ENCODE peak calls at places on chromosomes 2 and 18, in ten cellular contexts. J, I, G, S, P, Q, O, V, C and F are unnamed samples.

GRCh38 chr2:96687266-96687665 is 44.7 kb downstream of the FER1L5 start:
- DNase-seq in J (no peak), I (no peak), G (no peak), S (peak; percentile 39), P (no peak), Q (no peak), O (no peak), V (no peak), C (no peak), F (no peak)

GRCh38 chr18:13581055-13581454 is 145.3 kb downstream of the FAM210A start:
- DNase-seq in J (no peak), I (no peak), G (no peak), S (no peak), P (no peak), Q (no peak), O (no peak), V (no peak), C (no peak), F (no peak)

GRCh38 chr18:26549486-26550435 is 1.4 kb upstream of the KCTD1 start:
- DNase-seq in J (peak; percentile 73), I (peak; percentile 78), G (peak; percentile 77), S (peak; percentile 89), P (peak; percentile 34), Q (peak; percentile 66), O (peak; percentile 61), V (no peak), C (peak; percentile 70), F (no peak)

GRCh38 chr2:206989306-206989705 is 50.0 kb downstream of the CPO start:
- DNase-seq in J (peak; percentile 25), I (peak; percentile 68), G (no peak), S (no peak), P (peak; percentile 30), Q (peak; percentile 44), O (peak; percentile 14), V (no peak), C (peak; percentile 64), F (no peak)

GRCh38 chr2:29006986-29007301 is 25.8 kb downstream of the TOGARAM2 start:
- DNase-seq in J (no peak), I (no peak), G (no peak), S (no peak), P (no peak), Q (no peak), O (no peak), V (no peak), C (no peak), F (no peak)

GRCh38 chr18:48310353-48310752 is 98.8 kb downstream of the ZBTB7C start:
- DNase-seq in J (no peak), I (no peak), G (no peak), S (no peak), P (no peak), Q (no peak), O (no peak), V (no peak), C (no peak), F (no peak)

GRCh38 chr2:55364189-55365055 is 55.2 kb downstream of the CCDC88A start:
- DNase-seq in J (no peak), I (no peak), G (peak; percentile 96), S (peak; percentile 69), P (no peak), Q (peak; percentile 34), O (no peak), V (no peak), C (no peak), F (no peak)

GRCh38 chr2:85994421-85994777 is 105.6 kb upstream of the ST3GAL5 start:
- DNase-seq in J (no peak), I (no peak), G (no peak), S (no peak), P (no peak), Q (no peak), O (no peak), V (no peak), C (no peak), F (no peak)

GRCh38 chr2:23404426-23404825 is 19.4 kb downstream of the KLHL29 start:
- DNase-seq in J (no peak), I (no peak), G (peak; percentile 79), S (no peak), P (peak; percentile 74), Q (no peak), O (peak; percentile 71), V (no peak), C (no peak), F (no peak)

GRCh38 chr2:172434821-172435607 is 7.6 kb downstream of the ITGA6 start:
- DNase-seq in J (no peak), I (no peak), G (peak; percentile 20), S (no peak), P (peak; percentile 3), Q (no peak), O (no peak), V (peak; percentile 81), C (no peak), F (peak; percentile 47)

GRCh38 chr2:66496680-66497420 is 61.9 kb downstream of the MEIS1 start:
- DNase-seq in J (no peak), I (no peak), G (no peak), S (no peak), P (no peak), Q (no peak), O (no peak), V (no peak), C (no peak), F (no peak)

GRCh38 chr2:233353769-233354499 is at the start of gene DGKD:
- DNase-seq in J (peak; percentile 54), I (peak; percentile 85), G (peak; percentile 23), S (no peak), P (peak; percentile 85), Q (peak; percentile 69), O (peak; percentile 73), V (peak; percentile 66), C (peak; percentile 75), F (peak; percentile 71)
- H3K4me1 ChIP-seq in J (peaks cover 55% of the 10 kb centered on the region), I (peaks cover 50% of the 10 kb centered on the region), G (no peaks in the 10 kb centered on the region), S (peaks cover 21% of the 10 kb centered on the region), P (peaks cover 62% of the 10 kb centered on the region), Q (peaks cover 30% of the 10 kb centered on the region), O (peaks cover 3% of the 10 kb centered on the region), V (peaks cover 42% of the 10 kb centered on the region), C (peaks cover 45% of the 10 kb centered on the region), F (peaks cover 53% of the 10 kb centered on the region)

DNA sequence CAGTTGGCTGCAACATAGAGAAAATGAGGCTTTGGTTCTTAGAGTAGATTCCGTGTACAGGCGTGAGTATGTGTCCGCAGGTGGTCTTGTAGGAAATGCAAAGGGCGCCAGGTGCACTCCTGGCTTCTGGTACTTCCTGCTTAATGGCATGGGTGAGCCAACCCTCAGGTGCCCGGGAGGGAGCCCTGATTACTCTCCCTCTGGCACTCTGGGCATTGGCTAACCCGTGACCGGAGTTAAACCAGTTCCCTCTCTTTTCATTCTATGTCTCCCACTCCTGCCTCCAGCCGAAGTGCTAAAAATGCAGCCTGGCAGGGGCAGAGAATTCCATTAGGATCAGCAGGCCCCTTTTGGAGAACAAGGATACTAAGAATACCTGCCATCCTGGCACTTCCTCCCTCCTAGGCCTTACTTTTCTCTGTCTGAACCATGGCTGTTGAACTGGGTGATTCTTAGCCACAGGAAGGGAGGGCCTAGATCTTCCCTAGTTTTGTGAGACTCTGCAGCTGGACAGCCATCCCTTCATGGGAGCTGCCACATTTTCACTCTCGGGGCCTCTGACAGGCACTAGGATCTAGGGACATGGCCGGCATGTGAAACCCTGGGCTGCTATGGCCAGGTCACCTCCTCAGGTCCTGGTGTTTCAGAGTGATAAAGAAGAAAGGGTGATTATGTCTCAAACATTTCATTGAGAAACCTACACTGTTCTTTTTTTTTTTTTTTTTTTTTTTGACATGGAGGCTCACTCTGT is 6.5 kb downstream of the MERTK start:
- DNase-seq in J (no peak), I (no peak), G (no peak), S (no peak), P (no peak), Q (no peak), O (no peak), V (no peak), C (no peak), F (no peak)
- H3K27ac ChIP-seq in J (peak overlapping the region; percentile 65), I (peak overlapping the region; percentile 74), G (no peak overlapping the region), S (peak overlapping the region; percentile 83), P (no peak overlapping the region), Q (peak overlapping the region; percentile 75), O (peak overlapping the region; percentile 76), V (no peak overlapping the region), C (peak overlapping the region; percentile 31), F (no peak overlapping the region)

DNA sequence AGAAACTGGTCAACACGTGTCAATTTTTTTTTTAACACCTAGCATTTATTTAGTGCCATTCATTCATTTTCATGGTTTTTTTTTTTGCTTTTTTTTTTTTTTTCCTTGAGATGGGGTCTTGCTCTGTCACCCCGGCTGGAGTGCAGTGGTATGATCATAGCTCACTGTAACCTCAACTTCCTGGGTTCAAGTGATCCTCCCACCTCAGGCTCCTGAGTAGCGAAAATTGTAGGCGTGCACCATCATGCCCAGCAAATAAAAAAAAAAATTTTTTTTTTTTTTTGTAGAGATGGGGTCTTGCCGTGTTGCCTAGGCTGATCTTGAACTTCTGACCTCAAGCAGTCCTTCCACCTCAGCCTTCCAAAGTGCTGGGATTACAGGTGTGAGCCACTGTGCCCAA is 21.1 kb downstream of the USP14 start:
- DNase-seq in J (no peak), I (no peak), G (no peak), S (no peak), P (no peak), Q (no peak), O (no peak), V (no peak), C (no peak), F (no peak)
- H3K36me3 ChIP-seq in J (peaks cover 36% of the 10 kb centered on the region), I (no peaks in the 10 kb centered on the region), G (peaks cover 6% of the 10 kb centered on the region), S (peaks cover 25% of the 10 kb centered on the region), P (peaks cover 91% of the 10 kb centered on the region), Q (peaks cover 58% of the 10 kb centered on the region), O (peaks cover 25% of the 10 kb centered on the region), V (peaks cover 24% of the 10 kb centered on the region), C (peaks cover 46% of the 10 kb centered on the region), F (peaks cover 14% of the 10 kb centered on the region)

GRCh38 chr2:60539177-60539576 is 14.3 kb downstream of the BCL11A start:
- DNase-seq in J (no peak), I (no peak), G (no peak), S (no peak), P (no peak), Q (no peak), O (no peak), V (no peak), C (no peak), F (no peak)

GRCh38 chr2:60544059-60544458 is 9.4 kb downstream of the BCL11A start:
- DNase-seq in J (no peak), I (no peak), G (peak; percentile 23), S (no peak), P (no peak), Q (no peak), O (no peak), V (no peak), C (no peak), F (no peak)

GRCh38 chr2:60538136-60538535 is 15.3 kb downstream of the BCL11A start:
- DNase-seq in J (no peak), I (no peak), G (no peak), S (no peak), P (no peak), Q (no peak), O (no peak), V (no peak), C (no peak), F (no peak)

GRCh38 chr2:60536716-60537115 is 16.7 kb downstream of the BCL11A start:
- DNase-seq in J (no peak), I (no peak), G (no peak), S (no peak), P (no peak), Q (no peak), O (no peak), V (no peak), C (no peak), F (no peak)

DNA sequence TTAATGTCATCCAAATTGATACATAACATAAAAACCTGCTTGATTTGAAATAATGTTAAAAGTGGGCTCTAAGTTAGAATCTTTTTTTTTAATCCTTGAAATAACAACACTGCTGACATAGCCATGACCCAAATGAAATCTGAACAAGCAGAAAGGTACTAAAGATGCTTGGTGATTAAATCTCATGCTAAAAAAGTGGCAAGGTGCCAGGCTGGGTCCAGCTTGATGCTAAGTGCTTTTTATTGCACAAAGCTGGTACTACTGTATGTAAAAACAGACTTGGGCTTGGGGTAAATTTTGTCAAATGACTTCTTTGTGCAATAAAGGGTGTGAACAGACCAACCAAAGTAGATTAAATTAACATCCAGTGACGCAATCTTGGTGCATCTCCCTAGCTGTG is 13.4 kb downstream of the BCL11A start:
- DNase-seq in J (no peak), I (no peak), G (no peak), S (no peak), P (no peak), Q (no peak), O (no peak), V (no peak), C (no peak), F (no peak)
- H3K4me1 ChIP-seq in J (peaks cover 82% of the 10 kb centered on the region), I (peaks cover 64% of the 10 kb centered on the region), G (no peaks in the 10 kb centered on the region), S (no peaks in the 10 kb centered on the region), P (peaks cover 75% of the 10 kb centered on the region), Q (peaks cover 12% of the 10 kb centered on the region), O (peaks cover 5% of the 10 kb centered on the region), V (no peaks in the 10 kb centered on the region), C (no peaks in the 10 kb centered on the region), F (no peaks in the 10 kb centered on the region)